ENCODE peak calls at places on chromosomes 11 and 22, in five cellular contexts. One of them, this sample, is unnamed.

GRCh38 chr11:132960273-132960672 is 572.0 kb downstream of the OPCML start:
- DNase-seq in neural progenitor cell: no peak
- DNase-seq in GM23338: no peak
- DNase-seq in spleen: no peak
- DNase-seq in mesendoderm: no peak
- DNase-seq in this sample: no peak

GRCh38 chr22:46931881-46932280 is 169.4 kb downstream of the TBC1D22A start:
- DNase-seq in neural progenitor cell: no peak
- DNase-seq in mesendoderm: no peak
- DNase-seq in GM23338: no peak
- DNase-seq in spleen: no peak
- DNase-seq in this sample: no peak

GRCh38 chr22:40273319-40273718 is 73.0 kb upstream of the ADSL start:
- DNase-seq in neural progenitor cell: no peak
- DNase-seq in GM23338: no peak
- DNase-seq in spleen: no peak
- DNase-seq in mesendoderm: no peak
- DNase-seq in this sample: no peak

GRCh38 chr11:61701298-61701993 is 21.3 kb downstream of the DAGLA start:
- DNase-seq in mesendoderm: peak; percentile 82
- DNase-seq in GM23338: peak; percentile 91
- DNase-seq in neural progenitor cell: peak; percentile 72
- DNase-seq in spleen: no peak
- DNase-seq in this sample: no peak

GRCh38 chr11:10197091-10197490 is 96.9 kb downstream of the SBF2 start:
- DNase-seq in neural progenitor cell: no peak
- DNase-seq in GM23338: no peak
- DNase-seq in mesendoderm: no peak
- DNase-seq in spleen: no peak
- DNase-seq in this sample: peak; percentile 16

GRCh38 chr11:107473797-107474196 is 16.2 kb upstream of the CWF19L2 start:
- DNase-seq in GM23338: no peak
- DNase-seq in neural progenitor cell: no peak
- DNase-seq in spleen: no peak
- DNase-seq in mesendoderm: no peak
- DNase-seq in this sample: no peak

GRCh38 chr11:35066029-35066428 is 72.9 kb upstream of the CD44 start:
- DNase-seq in GM23338: no peak
- DNase-seq in spleen: no peak
- DNase-seq in mesendoderm: no peak
- DNase-seq in neural progenitor cell: no peak
- DNase-seq in this sample: no peak

GRCh38 chr22:46088541-46089311 is 61.6 kb upstream of the PPARA start:
- DNase-seq in mesendoderm: no peak
- DNase-seq in spleen: peak; percentile 82
- DNase-seq in neural progenitor cell: no peak
- DNase-seq in GM23338: no peak
- DNase-seq in this sample: peak; percentile 45

GRCh38 chr11:76783294-76783900 is at the start of gene TSKU:
- DNase-seq in neural progenitor cell: no peak
- DNase-seq in GM23338: peak; percentile 82
- DNase-seq in mesendoderm: peak; percentile 90
- DNase-seq in spleen: no peak
- DNase-seq in this sample: no peak

GRCh38 chr11:45023065-45023365 is 72.3 kb upstream of the TP53I11 start:
- DNase-seq in GM23338: no peak
- DNase-seq in neural progenitor cell: no peak
- DNase-seq in mesendoderm: no peak
- DNase-seq in spleen: no peak
- DNase-seq in this sample: no peak

GRCh38 chr11:95575517-95575916 is 214.1 kb downstream of the FAM76B start:
- DNase-seq in neural progenitor cell: no peak
- DNase-seq in spleen: no peak
- DNase-seq in GM23338: no peak
- DNase-seq in mesendoderm: no peak
- DNase-seq in this sample: no peak

GRCh38 chr11:10993186-10993585 is 135.3 kb upstream of the ZBED5 start:
- DNase-seq in GM23338: no peak
- DNase-seq in mesendoderm: no peak
- DNase-seq in neural progenitor cell: no peak
- DNase-seq in spleen: no peak
- DNase-seq in this sample: no peak

GRCh38 chr22:39534591-39535301 is 2.2 kb upstream of the RPS19BP1 start:
- DNase-seq in neural progenitor cell: peak; percentile 94
- DNase-seq in GM23338: peak; percentile 95
- DNase-seq in mesendoderm: peak; percentile 85
- DNase-seq in spleen: peak; percentile 95
- DNase-seq in this sample: no peak

GRCh38 chr11:472272-472671 is 22.2 kb downstream of the PTDSS2 start:
- DNase-seq in neural progenitor cell: no peak
- DNase-seq in mesendoderm: no peak
- DNase-seq in spleen: no peak
- DNase-seq in GM23338: peak; percentile 47
- DNase-seq in this sample: no peak

GRCh38 chr11:47488111-47488510 is 39.2 kb upstream of the RAPSN start:
- DNase-seq in mesendoderm: no peak
- DNase-seq in GM23338: no peak
- DNase-seq in spleen: no peak
- DNase-seq in neural progenitor cell: no peak
- DNase-seq in this sample: no peak

GRCh38 chr11:63371396-63371795 is 1.8 kb downstream of the SLC22A9 start:
- DNase-seq in spleen: no peak
- DNase-seq in mesendoderm: no peak
- DNase-seq in GM23338: no peak
- DNase-seq in neural progenitor cell: no peak
- DNase-seq in this sample: no peak

GRCh38 chr22:22752199-22752555 is 107.8 kb downstream of the GGTLC2 start:
- DNase-seq in spleen: no peak
- DNase-seq in mesendoderm: no peak
- DNase-seq in GM23338: no peak
- DNase-seq in neural progenitor cell: no peak
- DNase-seq in this sample: no peak

GRCh38 chr11:102831709-102832492 is 11.5 kb downstream of the MMP3 start:
- DNase-seq in mesendoderm: no peak
- DNase-seq in GM23338: peak; percentile 34
- DNase-seq in spleen: no peak
- DNase-seq in neural progenitor cell: no peak
- DNase-seq in this sample: no peak

GRCh38 chr11:95698939-95699562 is 90.5 kb downstream of the FAM76B start:
- DNase-seq in neural progenitor cell: no peak
- DNase-seq in mesendoderm: no peak
- DNase-seq in spleen: no peak
- DNase-seq in GM23338: no peak
- DNase-seq in this sample: no peak

GRCh38 chr22:20803696-20804324 is 29.9 kb downstream of the SERPIND1 start:
- DNase-seq in GM23338: peak; percentile 65
- DNase-seq in neural progenitor cell: peak; percentile 67
- DNase-seq in spleen: peak; percentile 76
- DNase-seq in mesendoderm: peak; percentile 64
- DNase-seq in this sample: no peak

GRCh38 chr11:14783788-14784187 is 108.2 kb downstream of the CYP2R1 start:
- DNase-seq in mesendoderm: no peak
- DNase-seq in spleen: no peak
- DNase-seq in neural progenitor cell: no peak
- DNase-seq in GM23338: no peak
- DNase-seq in this sample: no peak

GRCh38 chr11:122199661-122200060 is 83.6 kb upstream of the BLID start:
- DNase-seq in neural progenitor cell: no peak
- DNase-seq in mesendoderm: no peak
- DNase-seq in spleen: no peak
- DNase-seq in GM23338: no peak
- DNase-seq in this sample: peak; percentile 66
- H3K4me3 ChIP-seq in neural progenitor cell: no peak overlapping the region
- H3K4me3 ChIP-seq in mesendoderm: no peak overlapping the region
- H3K4me3 ChIP-seq in spleen: no peak overlapping the region
- H3K4me3 ChIP-seq in GM23338: no peak overlapping the region
- H3K4me3 ChIP-seq in this sample: no peak overlapping the region

GRCh38 chr11:64741393-64742086 is 2.4 kb downstream of the RASGRP2 start:
- DNase-seq in spleen: peak; percentile 84
- DNase-seq in mesendoderm: peak; percentile 42
- DNase-seq in neural progenitor cell: peak; percentile 30
- DNase-seq in GM23338: peak; percentile 64
- DNase-seq in this sample: no peak
- H3K4me3 ChIP-seq in spleen: peak overlapping the region; percentile 75
- H3K4me3 ChIP-seq in mesendoderm: no peak overlapping the region
- H3K4me3 ChIP-seq in neural progenitor cell: peak overlapping the region; percentile 41
- H3K4me3 ChIP-seq in GM23338: peak overlapping the region; percentile 84
- H3K4me3 ChIP-seq in this sample: no peak overlapping the region

DNA sequence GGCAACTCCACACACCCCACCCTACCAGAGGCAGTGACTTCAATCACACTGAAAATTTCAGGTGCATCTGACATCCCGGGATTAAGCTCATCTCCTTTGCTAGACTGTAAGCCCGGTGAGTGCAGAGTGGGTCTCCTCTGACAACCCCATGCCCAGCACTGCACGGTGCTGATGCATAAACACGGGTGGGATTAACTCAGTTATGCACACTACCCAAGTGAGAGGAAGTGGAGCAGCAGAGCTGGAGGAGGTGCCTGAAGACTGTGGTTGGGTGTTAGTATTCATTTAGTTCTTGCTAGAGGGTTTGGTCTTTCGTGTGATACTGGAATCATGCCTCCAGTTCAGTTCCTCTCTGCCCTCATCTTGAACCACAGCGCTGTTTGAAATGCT is 6.5 kb downstream of the ARSA start:
- DNase-seq in spleen: peak; percentile 85
- DNase-seq in mesendoderm: no peak
- DNase-seq in neural progenitor cell: no peak
- DNase-seq in GM23338: no peak
- DNase-seq in this sample: no peak
- H3K4me3 ChIP-seq in spleen: peak overlapping the region; percentile 34
- H3K4me3 ChIP-seq in mesendoderm: no peak overlapping the region
- H3K4me3 ChIP-seq in neural progenitor cell: peak overlapping the region; percentile 33
- H3K4me3 ChIP-seq in GM23338: no peak overlapping the region
- H3K4me3 ChIP-seq in this sample: no peak overlapping the region

GRCh38 chr22:30302810-30303138 is 13.5 kb upstream of the CASTOR1 start:
- DNase-seq in neural progenitor cell: no peak
- DNase-seq in GM23338: no peak
- DNase-seq in spleen: no peak
- DNase-seq in mesendoderm: no peak
- DNase-seq in this sample: no peak

GRCh38 chr22:30304495-30305244 is 15.4 kb upstream of the CASTOR1 start:
- DNase-seq in neural progenitor cell: no peak
- DNase-seq in mesendoderm: no peak
- DNase-seq in spleen: no peak
- DNase-seq in GM23338: no peak
- DNase-seq in this sample: no peak

GRCh38 chr22:30305519-30305905 is 16.2 kb upstream of the CASTOR1 start:
- DNase-seq in spleen: peak; percentile 91
- DNase-seq in mesendoderm: no peak
- DNase-seq in GM23338: no peak
- DNase-seq in neural progenitor cell: no peak
- DNase-seq in this sample: no peak

GRCh38 chr22:30299322-30299721 is 10.0 kb upstream of the CASTOR1 start:
- DNase-seq in neural progenitor cell: no peak
- DNase-seq in GM23338: no peak
- DNase-seq in mesendoderm: no peak
- DNase-seq in spleen: no peak
- DNase-seq in this sample: no peak

GRCh38 chr22:30301995-30302809 is 12.9 kb upstream of the CASTOR1 start:
- DNase-seq in spleen: peak; percentile 89
- DNase-seq in mesendoderm: no peak
- DNase-seq in neural progenitor cell: no peak
- DNase-seq in GM23338: no peak
- DNase-seq in this sample: peak; percentile 73
- H3K4me3 ChIP-seq in spleen: no peak overlapping the region
- H3K4me3 ChIP-seq in mesendoderm: no peak overlapping the region
- H3K4me3 ChIP-seq in neural progenitor cell: no peak overlapping the region
- H3K4me3 ChIP-seq in GM23338: no peak overlapping the region
- H3K4me3 ChIP-seq in this sample: no peak overlapping the region

This sample was measured in skeletal muscle cell.